ENCODE peak calls at places on chromosome 11, in eight cellular contexts. One of them, this sample, is unnamed.

GRCh38 chr11:34655335-34656008 is 34.6 kb downstream of the EHF start:
- DNase-seq in GM03348: no peak
- DNase-seq in ACHN: no peak
- DNase-seq in T-cell: no peak
- DNase-seq in adipocyte: peak
- DNase-seq in NCI-H510A treated with DMSO at 0.1 percent for 48 hours: no peak
- DNase-seq in spleen: no peak
- DNase-seq in myocyte: no peak
- DNase-seq in this sample: no peak

GRCh38 chr11:38256436-38256835 is 1658.4 kb upstream of the RAG2 start:
- DNase-seq in GM03348: no peak
- DNase-seq in ACHN: no peak
- DNase-seq in T-cell: no peak
- DNase-seq in adipocyte: no peak
- DNase-seq in NCI-H510A treated with DMSO at 0.1 percent for 48 hours: no peak
- DNase-seq in spleen: no peak
- DNase-seq in myocyte: no peak
- DNase-seq in this sample: no peak

GRCh38 chr11:8692417-8692816 is 9.8 kb downstream of the RPL27A start:
- DNase-seq in GM03348: no peak
- DNase-seq in ACHN: no peak
- DNase-seq in T-cell: no peak
- DNase-seq in adipocyte: no peak
- DNase-seq in NCI-H510A treated with DMSO at 0.1 percent for 48 hours: no peak
- DNase-seq in spleen: no peak
- DNase-seq in myocyte: no peak
- DNase-seq in this sample: no peak

GRCh38 chr11:1410366-1411291 is 20.9 kb downstream of the BRSK2 start:
- DNase-seq in GM03348: no peak
- DNase-seq in ACHN: no peak
- DNase-seq in T-cell: no peak
- DNase-seq in adipocyte: no peak
- DNase-seq in NCI-H510A treated with DMSO at 0.1 percent for 48 hours: no peak
- DNase-seq in spleen: no peak
- DNase-seq in myocyte: no peak
- DNase-seq in this sample: no peak

GRCh38 chr11:16612801-16613400 is 125.5 kb upstream of the C11orf58 start:
- DNase-seq in GM03348: no peak
- DNase-seq in ACHN: no peak
- DNase-seq in T-cell: no peak
- DNase-seq in adipocyte: peak
- DNase-seq in NCI-H510A treated with DMSO at 0.1 percent for 48 hours: peak
- DNase-seq in spleen: no peak
- DNase-seq in myocyte: no peak
- DNase-seq in this sample: no peak

GRCh38 chr11:2260491-2261364 is 9.7 kb downstream of the ASCL2 start:
- DNase-seq in GM03348: peak
- DNase-seq in ACHN: no peak
- DNase-seq in T-cell: no peak
- DNase-seq in adipocyte: no peak
- DNase-seq in NCI-H510A treated with DMSO at 0.1 percent for 48 hours: no peak
- DNase-seq in spleen: peak
- DNase-seq in myocyte: no peak
- DNase-seq in this sample: peak

GRCh38 chr11:106281455-106282173 is 204.2 kb downstream of the AASDHPPT start:
- DNase-seq in GM03348: peak
- DNase-seq in ACHN: peak
- DNase-seq in T-cell: no peak
- DNase-seq in adipocyte: peak
- DNase-seq in NCI-H510A treated with DMSO at 0.1 percent for 48 hours: no peak
- DNase-seq in spleen: no peak
- DNase-seq in myocyte: no peak
- DNase-seq in this sample: no peak

GRCh38 chr11:2991477-2992233 is 474 bp downstream of the NAP1L4 start:
- DNase-seq in GM03348: peak
- DNase-seq in ACHN: peak
- DNase-seq in T-cell: no peak
- DNase-seq in adipocyte: peak
- DNase-seq in NCI-H510A treated with DMSO at 0.1 percent for 48 hours: no peak
- DNase-seq in spleen: no peak
- DNase-seq in myocyte: peak
- DNase-seq in this sample: peak

GRCh38 chr11:47586043-47586442 is 435 bp upstream of the FAM180B start:
- DNase-seq in GM03348: no peak
- DNase-seq in ACHN: no peak
- DNase-seq in T-cell: no peak
- DNase-seq in adipocyte: no peak
- DNase-seq in NCI-H510A treated with DMSO at 0.1 percent for 48 hours: no peak
- DNase-seq in spleen: peak
- DNase-seq in myocyte: peak
- DNase-seq in this sample: no peak

GRCh38 chr11:119782673-119783072 is 53.7 kb upstream of the NECTIN1 start:
- DNase-seq in GM03348: peak
- DNase-seq in ACHN: no peak
- DNase-seq in T-cell: no peak
- DNase-seq in adipocyte: peak
- DNase-seq in NCI-H510A treated with DMSO at 0.1 percent for 48 hours: no peak
- DNase-seq in spleen: peak
- DNase-seq in myocyte: peak
- DNase-seq in this sample: no peak

GRCh38 chr11:57568330-57568766 is 876 bp upstream of the UBE2L6 start:
- DNase-seq in GM03348: no peak
- DNase-seq in ACHN: peak
- DNase-seq in T-cell: no peak
- DNase-seq in adipocyte: peak
- DNase-seq in NCI-H510A treated with DMSO at 0.1 percent for 48 hours: no peak
- DNase-seq in spleen: no peak
- DNase-seq in myocyte: peak
- DNase-seq in this sample: no peak

GRCh38 chr11:93648168-93648567 is 13.3 kb upstream of the CEP295 start:
- DNase-seq in GM03348: peak
- DNase-seq in ACHN: no peak
- DNase-seq in T-cell: no peak
- DNase-seq in adipocyte: peak
- DNase-seq in NCI-H510A treated with DMSO at 0.1 percent for 48 hours: peak
- DNase-seq in spleen: no peak
- DNase-seq in myocyte: no peak
- DNase-seq in this sample: no peak

GRCh38 chr11:117384045-117384444 is 56.4 kb downstream of the CEP164 start:
- DNase-seq in GM03348: peak
- DNase-seq in ACHN: peak
- DNase-seq in T-cell: no peak
- DNase-seq in adipocyte: peak
- DNase-seq in NCI-H510A treated with DMSO at 0.1 percent for 48 hours: no peak
- DNase-seq in spleen: no peak
- DNase-seq in myocyte: peak
- DNase-seq in this sample: no peak

GRCh38 chr11:27253200-27253599 is 109.8 kb downstream of the CCDC34 start:
- DNase-seq in GM03348: no peak
- DNase-seq in ACHN: no peak
- DNase-seq in T-cell: no peak
- DNase-seq in adipocyte: no peak
- DNase-seq in NCI-H510A treated with DMSO at 0.1 percent for 48 hours: no peak
- DNase-seq in spleen: no peak
- DNase-seq in myocyte: no peak
- DNase-seq in this sample: no peak

GRCh38 chr11:16605440-16605970 is 132.9 kb upstream of the C11orf58 start:
- DNase-seq in GM03348: peak
- DNase-seq in ACHN: peak
- DNase-seq in T-cell: no peak
- DNase-seq in adipocyte: peak
- DNase-seq in NCI-H510A treated with DMSO at 0.1 percent for 48 hours: no peak
- DNase-seq in spleen: peak
- DNase-seq in myocyte: no peak
- DNase-seq in this sample: no peak

GRCh38 chr11:5004429-5005274 is 10.0 kb downstream of the OR51L1 start:
- DNase-seq in GM03348: peak
- DNase-seq in ACHN: peak
- DNase-seq in T-cell: no peak
- DNase-seq in adipocyte: peak
- DNase-seq in NCI-H510A treated with DMSO at 0.1 percent for 48 hours: peak
- DNase-seq in spleen: no peak
- DNase-seq in myocyte: peak
- DNase-seq in this sample: peak

GRCh38 chr11:2804701-2805387 is 80.7 kb downstream of the CDKN1C start:
- DNase-seq in GM03348: no peak
- DNase-seq in ACHN: no peak
- DNase-seq in T-cell: no peak
- DNase-seq in adipocyte: no peak
- DNase-seq in NCI-H510A treated with DMSO at 0.1 percent for 48 hours: no peak
- DNase-seq in spleen: peak
- DNase-seq in myocyte: no peak
- DNase-seq in this sample: no peak

GRCh38 chr11:106389096-106389495 is 311.6 kb downstream of the AASDHPPT start:
- DNase-seq in GM03348: peak
- DNase-seq in ACHN: peak
- DNase-seq in T-cell: no peak
- DNase-seq in adipocyte: peak
- DNase-seq in NCI-H510A treated with DMSO at 0.1 percent for 48 hours: no peak
- DNase-seq in spleen: no peak
- DNase-seq in myocyte: peak
- DNase-seq in this sample: no peak

GRCh38 chr11:119188887-119189286 is 3.6 kb downstream of the NHERF4 start:
- DNase-seq in GM03348: no peak
- DNase-seq in ACHN: no peak
- DNase-seq in T-cell: no peak
- DNase-seq in adipocyte: no peak
- DNase-seq in NCI-H510A treated with DMSO at 0.1 percent for 48 hours: no peak
- DNase-seq in spleen: no peak
- DNase-seq in myocyte: no peak
- DNase-seq in this sample: no peak

GRCh38 chr11:1336836-1337646 is 27.6 kb upstream of the TOLLIP start:
- DNase-seq in GM03348: no peak
- DNase-seq in ACHN: no peak
- DNase-seq in T-cell: peak
- DNase-seq in adipocyte: peak
- DNase-seq in NCI-H510A treated with DMSO at 0.1 percent for 48 hours: no peak
- DNase-seq in spleen: peak
- DNase-seq in myocyte: no peak
- DNase-seq in this sample: no peak

GRCh38 chr11:61059260-61059752 is 43.0 kb upstream of the CD5 start:
- DNase-seq in GM03348: no peak
- DNase-seq in ACHN: no peak
- DNase-seq in T-cell: no peak
- DNase-seq in adipocyte: no peak
- DNase-seq in NCI-H510A treated with DMSO at 0.1 percent for 48 hours: no peak
- DNase-seq in spleen: no peak
- DNase-seq in myocyte: no peak
- DNase-seq in this sample: no peak

GRCh38 chr11:833114-833791 is 501 bp downstream of the CD151 start:
- DNase-seq in GM03348: peak
- DNase-seq in ACHN: no peak
- DNase-seq in T-cell: no peak
- DNase-seq in adipocyte: peak
- DNase-seq in NCI-H510A treated with DMSO at 0.1 percent for 48 hours: no peak
- DNase-seq in spleen: peak
- DNase-seq in myocyte: peak
- DNase-seq in this sample: no peak

GRCh38 chr11:5696210-5696609 is 6.6 kb downstream of the TRIM22 start:
- DNase-seq in GM03348: no peak
- DNase-seq in ACHN: no peak
- DNase-seq in T-cell: no peak
- DNase-seq in adipocyte: no peak
- DNase-seq in NCI-H510A treated with DMSO at 0.1 percent for 48 hours: no peak
- DNase-seq in spleen: no peak
- DNase-seq in myocyte: peak
- DNase-seq in this sample: no peak

This sample was measured in prostate gland.